ENCODE peak calls at places on chromosomes 12 and 14, in five cellular contexts. E is stimulated activated naive CD4-positive, alpha-beta T cell; Q is CD4-positive, alpha-beta T cell; U is activated T-cell treated with anti-CD3 and anti-CD28 coated beads, Interleukin-2, amount 50 U/mL, for 72 hours; K is stimulated activated naive CD8-positive, alpha-beta T cell treated with anti-CD3 and anti-CD28 coated beads, Interleukin-15, amount 100 ng/mL, for 72 hours. R is an unnamed sample.

GRCh38 chr12:111635524-111635923 is 36.4 kb upstream of the ATXN2 start:
- DNase-seq in E (no peak), Q (no peak), U (no peak), K (no peak), R (no peak)

GRCh38 chr12:56158926-56159461 is 835 bp downstream of the MYL6 start:
- DNase-seq in E (peak; percentile 48), Q (no peak), U (no peak), K (peak; percentile 33), R (peak; percentile 50)

GRCh38 chr14:101600336-101600890 is 39.1 kb downstream of the DIO3 start:
- DNase-seq in E (no peak), Q (no peak), U (no peak), K (no peak), R (no peak)

GRCh38 chr12:45988259-45988658 is 2.1 kb downstream of the SCAF11 start:
- DNase-seq in E (no peak), Q (no peak), U (no peak), K (no peak), R (no peak)

GRCh38 chr12:47964102-47964723 is 817 bp downstream of the TMEM106C start:
- DNase-seq in E (no peak), Q (no peak), U (peak; percentile 18), K (peak; percentile 18), R (peak; percentile 50)

GRCh38 chr14:79011091-79011919 is 841.1 kb downstream of the NRXN3 start:
- DNase-seq in E (no peak), Q (no peak), U (no peak), K (no peak), R (peak; percentile 38)

GRCh38 chr12:120224304-120225199 is 23.6 kb upstream of the RPLP0 start:
- DNase-seq in E (no peak), Q (no peak), U (no peak), K (no peak), R (no peak)

GRCh38 chr12:18552829-18553228 is 185.0 kb downstream of the PLCZ1 start:
- DNase-seq in E (no peak), Q (no peak), U (no peak), K (no peak), R (no peak)

GRCh38 chr12:93853698-93854478 is 176.7 kb downstream of the CRADD start:
- DNase-seq in E (no peak), Q (no peak), U (no peak), K (no peak), R (no peak)

GRCh38 chr14:94640721-94641631 is 28.8 kb downstream of the SERPINA3 start:
- DNase-seq in E (no peak), Q (no peak), U (no peak), K (no peak), R (no peak)

R was measured in nephron progenitor cell.